ENCODE peak calls at places on chromosomes 12 and 14, in ten cellular contexts. X is heart left ventricle, C is psoas muscle, O is hepatocyte, A is GM23338, I is MM.1S, F is fibroblast of lung, Y is left ventricle myocardium inferior, R is K562, N is A549. S is an unnamed sample.

GRCh38 chr14:54610051-54610977 is 43.4 kb downstream of the SAMD4A start:
- DNase-seq in X (no peak), C (no peak), O (no peak), A (no peak), I (no peak), F (peak; percentile 34), Y (no peak), R (no peak), N (no peak), S (no peak)

GRCh38 chr12:19726122-19726521 is 286.8 kb downstream of the AEBP2 start:
- DNase-seq in X (no peak), C (no peak), O (no peak), A (no peak), I (no peak), F (no peak), Y (no peak), R (no peak), N (no peak), S (no peak)

GRCh38 chr14:89624500-89625156 is 207.6 kb upstream of the FOXN3 start:
- DNase-seq in X (no peak), C (no peak), O (peak; percentile 21), A (no peak), I (no peak), F (peak; percentile 58), Y (no peak), R (no peak), N (no peak), S (no peak)

GRCh38 chr12:124086299-124086898 is 113.4 kb downstream of the ZNF664 start:
- DNase-seq in X (no peak), C (no peak), O (no peak), A (no peak), I (no peak), F (no peak), Y (no peak), R (no peak), N (no peak), S (no peak)

GRCh38 chr12:65656904-65657351 is 167.4 kb upstream of the HMGA2 start:
- DNase-seq in X (no peak), C (no peak), O (no peak), A (no peak), I (no peak), F (peak; percentile 94), Y (no peak), R (peak; percentile 26), N (peak; percentile 45), S (no peak)

GRCh38 chr14:104291123-104292000 is 153.0 kb downstream of the KIF26A start:
- DNase-seq in X (no peak), C (no peak), O (no peak), A (peak; percentile 81), I (no peak), F (no peak), Y (peak; percentile 12), R (no peak), N (no peak), S (no peak)

GRCh38 chr14:64324461-64325255 is 30.5 kb upstream of the ESR2 start:
- DNase-seq in X (no peak), C (no peak), O (no peak), A (no peak), I (no peak), F (peak; percentile 57), Y (no peak), R (no peak), N (no peak), S (no peak)

GRCh38 chr12:113299619-113300237 is 35.2 kb downstream of the SLC8B1 start:
- DNase-seq in X (peak; percentile 60), C (peak; percentile 73), O (peak; percentile 88), A (peak; percentile 53), I (no peak), F (peak; percentile 81), Y (peak; percentile 72), R (peak; percentile 79), N (peak; percentile 93), S (no peak)

GRCh38 chr12:27964123-27964522 is 8.4 kb downstream of the PTHLH start:
- DNase-seq in X (no peak), C (no peak), O (no peak), A (no peak), I (no peak), F (peak; percentile 17), Y (no peak), R (no peak), N (no peak), S (no peak)

GRCh38 chr14:101957406-101958234 is 6.8 kb upstream of the DYNC1H1 start:
- DNase-seq in X (no peak), C (no peak), O (no peak), A (no peak), I (no peak), F (no peak), Y (no peak), R (no peak), N (no peak), S (peak; percentile 29)

GRCh38 chr12:76878045-76878898 is 547 bp downstream of the CSRP2 start:
- DNase-seq in X (peak; percentile 13), C (peak; percentile 19), O (peak; percentile 55), A (peak; percentile 90), I (peak; percentile 17), F (peak; percentile 8), Y (no peak), R (peak; percentile 51), N (peak; percentile 70), S (peak; percentile 7)

GRCh38 chr12:120546050-120546386 is 11.9 kb downstream of the RNF10 start:
- DNase-seq in X (no peak), C (no peak), O (no peak), A (no peak), I (no peak), F (no peak), Y (no peak), R (no peak), N (no peak), S (no peak)

GRCh38 chr14:100890044-100890443 is 13.5 kb downstream of the RTL1 start:
- DNase-seq in X (no peak), C (no peak), O (no peak), A (no peak), I (no peak), F (no peak), Y (no peak), R (no peak), N (no peak), S (no peak)

GRCh38 chr14:83291716-83292115 is 1758.1 kb upstream of the SEL1L start:
- DNase-seq in X (no peak), C (no peak), O (no peak), A (no peak), I (no peak), F (no peak), Y (no peak), R (no peak), N (no peak), S (no peak)

GRCh38 chr14:25121342-25122129 is 71.6 kb upstream of the STXBP6 start:
- DNase-seq in X (no peak), C (no peak), O (peak; percentile 46), A (peak; percentile 23), I (no peak), F (peak; percentile 92), Y (no peak), R (no peak), N (no peak), S (no peak)

GRCh38 chr12:1473418-1473817 is 121.0 kb downstream of the FBXL14 start:
- DNase-seq in X (no peak), C (no peak), O (no peak), A (no peak), I (no peak), F (no peak), Y (no peak), R (no peak), N (no peak), S (no peak)

GRCh38 chr14:37142835-37143499 is 29.4 kb downstream of the SLC25A21 start:
- DNase-seq in X (no peak), C (no peak), O (no peak), A (no peak), I (no peak), F (peak; percentile 17), Y (no peak), R (no peak), N (no peak), S (no peak)

GRCh38 chr12:80791863-80792262 is 75.2 kb downstream of the MYF5 start:
- DNase-seq in X (no peak), C (no peak), O (no peak), A (no peak), I (no peak), F (no peak), Y (no peak), R (no peak), N (no peak), S (no peak)

GRCh38 chr12:84497819-84498218 is 414.8 kb downstream of the SLC6A15 start:
- DNase-seq in X (no peak), C (no peak), O (no peak), A (peak; percentile 32), I (no peak), F (peak; percentile 55), Y (no peak), R (no peak), N (no peak), S (no peak)
- TF ChIP-seq CTCF in X (no peak), C (no peak), O (peak; percentile 30), A (peak; percentile 53), I (peak; percentile 40), F (peak; percentile 59), Y (no peak), R (no peak), N (peak; percentile 37), S (peak; percentile 40)

DNA sequence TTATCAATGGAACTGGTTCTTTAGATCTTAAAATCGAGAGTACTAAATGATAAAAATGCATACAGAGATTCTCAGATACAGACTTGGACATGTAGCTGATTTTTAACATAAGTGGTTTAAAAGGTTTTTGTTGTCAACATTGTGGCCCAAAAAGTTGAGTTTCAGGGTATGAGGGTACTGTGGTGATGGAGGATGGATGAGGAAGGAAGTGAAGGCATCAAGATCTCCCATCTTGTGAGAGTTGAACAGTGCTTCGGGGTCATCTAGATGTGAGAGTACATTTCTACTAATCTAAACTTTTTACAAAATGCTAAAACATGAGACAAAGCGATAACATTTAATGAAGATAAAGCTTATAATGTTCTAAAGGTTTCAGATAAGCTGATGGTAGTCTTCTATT is 452.6 kb downstream of the PCNX1 start:
- DNase-seq in X (no peak), C (no peak), O (no peak), A (no peak), I (no peak), F (no peak), Y (no peak), R (no peak), N (no peak), S (no peak)
- H3K27ac ChIP-seq in X (no peak overlapping the region), C (no peak overlapping the region), O (no peak overlapping the region), A (no peak overlapping the region), I (no peak overlapping the region), F (no peak overlapping the region), Y (no peak overlapping the region), R (no peak overlapping the region), N (no peak overlapping the region), S (no peak overlapping the region)

GRCh38 chr14:61469771-61470170 is 148.4 kb downstream of the PRKCH start:
- DNase-seq in X (no peak), C (no peak), O (no peak), A (no peak), I (no peak), F (no peak), Y (no peak), R (no peak), N (no peak), S (no peak)
- H3K4me3 ChIP-seq in X (no peak overlapping the region), C (no peak overlapping the region), O (no peak overlapping the region), A (peak overlapping the region; percentile 40), I (no peak overlapping the region), F (no peak overlapping the region), Y (peak overlapping the region; percentile 52), R (no peak overlapping the region), N (no peak overlapping the region), S (peak overlapping the region; percentile 45)

GRCh38 chr14:84825481-84825880 is 704.5 kb upstream of the FLRT2 start:
- DNase-seq in X (no peak), C (no peak), O (no peak), A (no peak), I (no peak), F (peak; percentile 11), Y (no peak), R (no peak), N (no peak), S (no peak)

GRCh38 chr14:84826349-84826748 is 703.6 kb upstream of the FLRT2 start:
- DNase-seq in X (no peak), C (no peak), O (no peak), A (no peak), I (no peak), F (no peak), Y (no peak), R (no peak), N (no peak), S (no peak)
- TF ChIP-seq CTCF in X (no peak), C (no peak), O (no peak), A (no peak), I (no peak), F (no peak), Y (no peak), R (no peak), N (no peak), S (no peak)

S was measured in dorsolateral prefrontal cortex.